ENCODE peak calls at places on chromosome 4, in four cellular contexts. O is AG10803, I is NCI-H146, L is NT2/D1. E is an unnamed sample.

GRCh38 chr4:37990731-37991130 is 30.5 kb downstream of the PTTG2 start:
- DNase-seq in O (no peak), I (no peak), L (no peak), E (no peak)

GRCh38 chr4:7785017-7785416 is 154.6 kb downstream of the AFAP1 start:
- DNase-seq in O (peak), I (no peak), L (no peak), E (no peak)

GRCh38 chr4:53105313-53105712 is 243.2 kb downstream of the RASL11B start:
- DNase-seq in O (no peak), I (peak), L (no peak), E (no peak)

GRCh38 chr4:183195534-183195933 is 96.5 kb downstream of the WWC2 start:
- DNase-seq in O (peak), I (no peak), L (no peak), E (no peak)

GRCh38 chr4:79237836-79238235 is 88.0 kb downstream of the NAA11 start:
- DNase-seq in O (no peak), I (no peak), L (no peak), E (no peak)

GRCh38 chr4:31360786-31361185 is 640.6 kb downstream of the PCDH7 start:
- DNase-seq in O (peak), I (no peak), L (no peak), E (no peak)

GRCh38 chr4:89838005-89838404 is 1.0 kb upstream of the SNCA start:
- DNase-seq in O (no peak), I (no peak), L (no peak), E (peak)

GRCh38 chr4:184636897-184637296 is 12.3 kb downstream of the CASP3 start:
- DNase-seq in O (no peak), I (no peak), L (no peak), E (no peak)

GRCh38 chr4:93791570-93792195 is 36.9 kb upstream of the ATOH1 start:
- DNase-seq in O (peak), I (peak), L (peak), E (peak)

GRCh38 chr4:61984260-61984909 is 784.3 kb downstream of the ADGRL3 start:
- DNase-seq in O (no peak), I (no peak), L (no peak), E (no peak)

GRCh38 chr4:138050601-138051000 is 191.5 kb downstream of the SLC7A11 start:
- DNase-seq in O (no peak), I (peak), L (no peak), E (no peak)

GRCh38 chr4:8502371-8502770 is 61.8 kb downstream of the TRMT44 start:
- DNase-seq in O (no peak), I (no peak), L (no peak), E (no peak)

E was measured in HAP-1.